ENCODE peak calls at places on chromosomes 1 and 21, in seven cellular contexts. D is tibial nerve, J is heart right ventricle, G is Peyer's patch, V is AG10803, L is foreskin fibroblast, I is OCI-LY7. U is an unnamed sample.

GRCh38 chr1:10257851-10258250 is 47.5 kb downstream of the KIF1B start:
- DNase-seq in D (no peak), J (no peak), G (no peak), V (no peak), L (no peak), I (no peak), U (no peak)

GRCh38 chr1:154157520-154158306 is 2.8 kb upstream of the NUP210L start:
- DNase-seq in D (no peak), J (no peak), G (no peak), V (no peak), L (no peak), I (peak), U (no peak)

GRCh38 chr1:200279810-200280411 is 129.9 kb downstream of the ZNF281 start:
- DNase-seq in D (no peak), J (no peak), G (no peak), V (peak), L (peak), I (peak), U (peak)

GRCh38 chr1:209876091-209876800 is 48.5 kb downstream of the UTP25 start:
- DNase-seq in D (no peak), J (no peak), G (no peak), V (peak), L (no peak), I (no peak), U (no peak)

GRCh38 chr1:96999191-96999590 is 277.6 kb downstream of the PTBP2 start:
- DNase-seq in D (no peak), J (no peak), G (no peak), V (no peak), L (no peak), I (no peak), U (no peak)

GRCh38 chr1:29156543-29157268 is 25.0 kb downstream of the SRSF4 start:
- DNase-seq in D (no peak), J (no peak), G (no peak), V (no peak), L (no peak), I (no peak), U (no peak)

GRCh38 chr1:157132111-157132510 is 6.1 kb downstream of the ETV3 start:
- DNase-seq in D (no peak), J (no peak), G (no peak), V (no peak), L (no peak), I (no peak), U (no peak)

GRCh38 chr1:207711285-207711684 is 40.6 kb upstream of the CD46 start:
- DNase-seq in D (no peak), J (no peak), G (no peak), V (no peak), L (no peak), I (peak), U (no peak)

GRCh38 chr21:34669149-34669879 is 520 bp downstream of the CLIC6 start:
- DNase-seq in D (no peak), J (no peak), G (no peak), V (no peak), L (no peak), I (no peak), U (peak)

GRCh38 chr1:30372792-30373433 is 350.5 kb downstream of the MATN1 start:
- DNase-seq in D (no peak), J (no peak), G (no peak), V (no peak), L (no peak), I (no peak), U (no peak)

GRCh38 chr1:157390646-157391045 is 161.7 kb downstream of the FCRL5 start:
- DNase-seq in D (no peak), J (no peak), G (no peak), V (peak), L (peak), I (no peak), U (no peak)

GRCh38 chr21:45050786-45051489 is 23.4 kb upstream of the ADARB1 start:
- DNase-seq in D (no peak), J (no peak), G (no peak), V (peak), L (peak), I (no peak), U (no peak)

GRCh38 chr1:206503591-206504362 is 3.6 kb upstream of the RASSF5 start:
- DNase-seq in D (no peak), J (no peak), G (no peak), V (peak), L (peak), I (no peak), U (no peak)

GRCh38 chr1:203497378-203497777 is 3.4 kb downstream of the OPTC start:
- DNase-seq in D (no peak), J (no peak), G (no peak), V (no peak), L (no peak), I (no peak), U (no peak)

GRCh38 chr1:184937729-184938128 is 36.6 kb downstream of the NIBAN1 start:
- DNase-seq in D (no peak), J (no peak), G (no peak), V (no peak), L (no peak), I (no peak), U (no peak)

GRCh38 chr1:70866522-70867256 is 180.9 kb downstream of the PTGER3 start:
- DNase-seq in D (no peak), J (no peak), G (no peak), V (no peak), L (no peak), I (no peak), U (no peak)

GRCh38 chr21:44702111-44702972 is 5.4 kb downstream of the KRTAP10-12 start:
- DNase-seq in D (no peak), J (no peak), G (peak), V (no peak), L (no peak), I (no peak), U (no peak)

GRCh38 chr1:160376525-160377131 is 9.8 kb downstream of the NHLH1 start:
- DNase-seq in D (no peak), J (no peak), G (no peak), V (peak), L (peak), I (peak), U (no peak)

GRCh38 chr1:145985502-145986439 is 10.6 kb downstream of the TXNIP start:
- DNase-seq in D (no peak), J (peak), G (no peak), V (peak), L (peak), I (no peak), U (peak)

GRCh38 chr1:145986551-145986950 is 9.8 kb downstream of the TXNIP start:
- DNase-seq in D (no peak), J (no peak), G (no peak), V (no peak), L (no peak), I (no peak), U (peak)

GRCh38 chr1:145983206-145983675 is 13.1 kb downstream of the TXNIP start:
- DNase-seq in D (no peak), J (no peak), G (no peak), V (no peak), L (no peak), I (no peak), U (peak)

GRCh38 chr1:145983959-145984830 is 12.2 kb downstream of the TXNIP start:
- DNase-seq in D (no peak), J (no peak), G (no peak), V (no peak), L (no peak), I (peak), U (peak)

DNA sequence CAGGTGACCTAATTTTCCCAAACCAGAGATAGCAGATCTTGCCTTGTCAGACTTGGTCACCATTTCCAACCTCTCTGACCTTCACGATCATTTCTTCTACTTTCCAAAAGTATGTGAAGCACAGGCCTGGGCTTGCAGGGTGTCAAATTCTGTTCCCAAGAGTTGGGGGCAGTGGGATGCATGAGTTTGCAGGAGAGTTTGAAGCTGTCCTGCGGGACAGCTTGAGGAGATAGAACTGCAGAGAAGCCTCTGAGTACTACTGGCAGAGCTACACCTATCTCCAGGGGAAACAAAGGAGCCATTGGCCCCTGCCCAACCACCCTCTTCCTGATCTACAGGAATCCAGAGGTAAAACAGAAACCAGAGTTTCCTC is 11.3 kb downstream of the TXNIP start:
- DNase-seq in D (no peak), J (no peak), G (no peak), V (no peak), L (no peak), I (no peak), U (no peak)
- H3K4me3 ChIP-seq in D (no peak), J (peak), G (peak), V (no peak), L (no peak), I (no peak), U (no peak)

DNA sequence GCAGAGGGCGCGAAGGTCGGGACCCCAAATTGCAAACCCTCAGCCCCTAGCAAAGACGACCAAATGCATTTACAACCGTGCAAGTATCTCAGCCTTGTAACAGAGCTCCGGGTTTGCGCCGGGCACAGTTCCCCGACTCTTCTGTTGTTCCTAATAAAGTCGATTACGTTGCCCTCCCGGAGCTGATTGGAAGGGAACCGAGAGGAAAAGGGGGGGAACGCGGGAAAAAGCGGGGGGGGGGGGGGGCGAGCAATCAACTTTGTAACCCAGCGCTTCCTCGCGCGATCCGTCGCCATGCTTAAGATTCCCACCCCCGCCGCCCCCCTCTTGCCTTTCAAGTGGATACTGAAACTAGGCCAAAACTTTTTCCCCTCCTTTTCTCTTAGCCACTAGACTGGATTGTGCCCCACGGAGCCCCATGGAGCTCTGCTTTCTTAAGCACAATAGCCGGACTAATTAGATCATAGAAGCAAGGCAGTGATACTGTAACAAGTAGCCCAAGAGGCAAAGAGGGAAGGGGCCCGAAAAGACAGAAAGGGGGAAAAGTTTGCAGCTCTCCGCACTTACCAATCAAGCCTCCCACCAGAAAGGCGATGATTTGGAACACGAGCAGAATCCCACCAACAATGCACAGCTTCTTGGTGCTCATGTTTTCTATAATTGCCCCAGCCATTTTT is 558 bp downstream of the WLS start:
- DNase-seq in D (peak), J (peak), G (peak), V (peak), L (peak), I (no peak), U (no peak)
- H3K4me3 ChIP-seq in D (peak), J (peak), G (peak), V (peak), L (peak), I (no peak), U (peak)

GRCh38 chr1:240802271-240802670 is 190.3 kb upstream of the GREM2 start:
- DNase-seq in D (no peak), J (no peak), G (no peak), V (no peak), L (no peak), I (no peak), U (no peak)

GRCh38 chr1:240804475-240804874 is 192.5 kb upstream of the GREM2 start:
- DNase-seq in D (no peak), J (no peak), G (no peak), V (peak), L (no peak), I (no peak), U (no peak)

GRCh38 chr1:240801445-240801844 is 189.5 kb upstream of the GREM2 start:
- DNase-seq in D (no peak), J (no peak), G (no peak), V (peak), L (peak), I (no peak), U (no peak)

GRCh38 chr1:240800291-240800690 is 188.3 kb upstream of the GREM2 start:
- DNase-seq in D (no peak), J (no peak), G (no peak), V (peak), L (no peak), I (no peak), U (no peak)

DNA sequence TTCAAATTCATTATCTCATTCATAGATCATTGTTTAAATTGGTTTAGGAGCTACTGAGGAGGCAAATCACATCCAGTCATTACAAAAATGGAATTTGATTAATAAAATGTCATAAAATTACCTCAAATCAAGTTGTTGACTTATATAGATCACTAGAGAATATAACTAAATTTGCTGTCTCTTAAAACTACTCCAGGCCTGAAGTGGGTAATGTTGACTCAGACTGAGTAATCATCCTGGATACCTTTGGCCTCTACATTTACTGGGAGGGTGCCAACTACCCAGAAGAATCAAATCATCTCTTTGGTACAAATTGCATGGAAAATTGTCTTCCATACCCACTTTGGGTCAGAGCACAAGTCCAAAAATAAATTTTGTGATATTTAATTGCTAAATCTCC is 191.2 kb upstream of the GREM2 start:
- DNase-seq in D (no peak), J (no peak), G (no peak), V (peak), L (peak), I (no peak), U (no peak)
- H3K4me3 ChIP-seq in D (no peak), J (no peak), G (no peak), V (no peak), L (no peak), I (no peak), U (no peak)

GRCh38 chr1:182368369-182368768 is 23.2 kb downstream of the GLUL start:
- DNase-seq in D (no peak), J (no peak), G (no peak), V (no peak), L (no peak), I (no peak), U (no peak)

GRCh38 chr1:182377175-182377574 is 14.4 kb downstream of the GLUL start:
- DNase-seq in D (no peak), J (no peak), G (no peak), V (no peak), L (no peak), I (no peak), U (no peak)

GRCh38 chr1:182370532-182370931 is 21.1 kb downstream of the GLUL start:
- DNase-seq in D (no peak), J (no peak), G (no peak), V (no peak), L (no peak), I (no peak), U (no peak)

GRCh38 chr1:182368903-182369302 is 22.7 kb downstream of the GLUL start:
- DNase-seq in D (no peak), J (no peak), G (no peak), V (no peak), L (no peak), I (no peak), U (no peak)

GRCh38 chr1:182374101-182374834 is 17.3 kb downstream of the GLUL start:
- DNase-seq in D (no peak), J (no peak), G (no peak), V (no peak), L (no peak), I (no peak), U (no peak)
- H3K4me3 ChIP-seq in D (no peak), J (no peak), G (no peak), V (no peak), L (no peak), I (no peak), U (no peak)

GRCh38 chr1:180133193-180133592 is 21.5 kb upstream of the QSOX1 start:
- DNase-seq in D (no peak), J (no peak), G (no peak), V (no peak), L (no peak), I (no peak), U (no peak)

GRCh38 chr1:180136311-180136967 is 18.2 kb upstream of the QSOX1 start:
- DNase-seq in D (no peak), J (no peak), G (no peak), V (peak), L (peak), I (no peak), U (no peak)

GRCh38 chr1:180135535-180135934 is 19.1 kb upstream of the QSOX1 start:
- DNase-seq in D (no peak), J (no peak), G (no peak), V (peak), L (no peak), I (no peak), U (no peak)

GRCh38 chr1:180130651-180131050 is 24.0 kb upstream of the QSOX1 start:
- DNase-seq in D (no peak), J (no peak), G (no peak), V (no peak), L (no peak), I (no peak), U (no peak)

DNA sequence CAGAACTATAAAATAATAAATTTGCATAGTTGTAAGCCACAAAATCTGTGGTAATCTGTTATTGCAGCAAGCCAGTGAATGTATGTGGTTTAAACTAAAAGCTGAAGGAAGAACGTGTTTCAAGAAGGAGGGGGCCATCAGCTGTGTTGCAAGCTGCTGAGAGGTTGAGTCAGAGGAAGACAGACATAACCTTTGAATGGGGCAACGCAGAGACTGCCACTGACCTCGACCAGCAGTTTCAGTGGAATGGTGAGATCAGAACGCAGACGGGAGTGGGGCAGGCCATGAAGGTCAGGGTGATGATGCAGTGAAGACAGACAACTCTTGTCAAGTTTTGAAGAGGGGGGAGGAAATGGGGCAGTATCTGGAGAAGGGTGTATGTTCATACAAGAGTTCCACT is 23.2 kb upstream of the QSOX1 start:
- DNase-seq in D (no peak), J (no peak), G (no peak), V (peak), L (peak), I (no peak), U (no peak)
- H3K4me3 ChIP-seq in D (no peak), J (no peak), G (no peak), V (no peak), L (no peak), I (no peak), U (peak)

GRCh38 chr21:42357307-42357706 is 6.5 kb upstream of the TFF2 start:
- DNase-seq in D (no peak), J (no peak), G (peak), V (no peak), L (no peak), I (no peak), U (peak)
- H3K4me3 ChIP-seq in D (no peak), J (no peak), G (no peak), V (no peak), L (no peak), I (no peak), U (no peak)

GRCh38 chr21:15788847-15789548 is 59.2 kb downstream of the USP25 start:
- DNase-seq in D (no peak), J (no peak), G (no peak), V (peak), L (peak), I (no peak), U (no peak)
- H3K4me3 ChIP-seq in D (no peak), J (no peak), G (no peak), V (no peak), L (no peak), I (no peak), U (no peak)

GRCh38 chr1:38029725-38030511 is 16.7 kb downstream of the POU3F1 start:
- DNase-seq in D (no peak), J (peak), G (no peak), V (peak), L (peak), I (peak), U (no peak)
- H3K4me3 ChIP-seq in D (no peak), J (peak), G (no peak), V (no peak), L (no peak), I (no peak), U (no peak)

GRCh38 chr1:181482001-181482430 is 1.3 kb upstream of the CACNA1E start:
- DNase-seq in D (no peak), J (no peak), G (no peak), V (no peak), L (no peak), I (no peak), U (no peak)
- H3K4me3 ChIP-seq in D (no peak), J (no peak), G (peak), V (no peak), L (no peak), I (no peak), U (no peak)

GRCh38 chr1:32269744-32270143 is 18.7 kb downstream of the LCK start:
- DNase-seq in D (no peak), J (no peak), G (no peak), V (no peak), L (no peak), I (no peak), U (no peak)

GRCh38 chr1:32273389-32274208 is 18.3 kb upstream of the HDAC1 start:
- DNase-seq in D (no peak), J (no peak), G (no peak), V (no peak), L (no peak), I (peak), U (no peak)

GRCh38 chr1:32275424-32275823 is 16.5 kb upstream of the HDAC1 start:
- DNase-seq in D (no peak), J (peak), G (no peak), V (no peak), L (no peak), I (no peak), U (no peak)

GRCh38 chr1:32274646-32275340 is 17.1 kb upstream of the HDAC1 start:
- DNase-seq in D (no peak), J (no peak), G (no peak), V (no peak), L (no peak), I (no peak), U (no peak)

DNA sequence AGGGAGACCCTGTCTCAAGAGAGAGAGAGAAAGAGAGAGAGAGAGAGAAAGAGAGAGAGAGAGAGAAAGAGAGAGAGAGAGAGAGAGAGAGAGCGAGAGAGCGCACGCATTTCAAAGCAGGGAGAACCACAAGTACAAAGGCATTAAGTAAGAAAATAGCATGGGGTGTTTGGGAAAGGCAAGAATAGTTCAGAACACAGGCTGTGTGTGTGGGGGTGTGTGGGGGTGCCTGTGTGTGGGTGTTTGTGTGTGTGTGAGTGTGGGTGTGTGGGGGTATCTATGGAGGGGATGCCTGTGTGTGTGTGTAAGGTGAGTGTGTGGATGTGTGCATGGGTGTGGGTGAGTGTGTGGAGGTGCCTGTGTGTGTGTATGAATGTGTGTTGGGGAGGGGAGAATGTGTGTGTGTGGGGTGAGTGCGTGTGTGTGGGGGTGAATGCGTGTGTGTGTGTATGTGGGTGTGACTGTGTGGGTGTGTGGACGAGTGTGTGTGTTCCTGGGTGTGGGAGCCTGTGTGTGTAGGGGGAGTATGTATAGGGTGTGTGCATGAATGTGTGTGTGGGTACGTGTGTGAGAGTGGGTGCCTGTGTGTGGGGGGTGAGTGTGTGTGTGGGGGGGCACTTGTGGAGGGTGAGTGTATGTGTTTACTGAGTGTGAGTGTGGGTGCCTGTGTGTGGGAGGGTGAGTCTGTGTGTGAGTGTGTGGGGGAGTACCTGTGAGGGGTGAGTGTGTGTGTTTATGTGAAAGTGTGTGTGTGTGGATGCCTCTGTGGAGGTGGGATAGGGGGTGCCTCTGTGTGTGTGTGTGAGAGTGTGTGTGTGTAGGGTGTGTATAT is 19.1 kb upstream of the HDAC1 start:
- DNase-seq in D (no peak), J (no peak), G (no peak), V (no peak), L (no peak), I (no peak), U (no peak)
- H3K4me3 ChIP-seq in D (no peak), J (no peak), G (no peak), V (no peak), L (no peak), I (peak), U (no peak)